ENCODE peak calls at places on chromosomes 16 and 17, in seven cellular contexts. A, U, Y, C, G, T and F are unnamed samples.
A peak's percentile ranks its signal among the peaks of the same experiment; 100 is the strongest.

GRCh38 chr17:752620-753219 is 656 bp upstream of the GEMIN4 start:
- DNase-seq in T (peak; percentile 76), Y (peak; percentile 69), G (peak; percentile 81), C (no peak), A (peak; percentile 68), U (peak; percentile 49), F (peak; percentile 70)

GRCh38 chr16:78896280-78896679 is 704.3 kb downstream of the MAF start:
- DNase-seq in A (no peak), Y (no peak), C (no peak), U (no peak), T (no peak), G (no peak), F (no peak)

GRCh38 chr17:36068524-36068923 is 4.5 kb downstream of the CCL18 start:
- DNase-seq in A (no peak), G (no peak), T (no peak), U (no peak), Y (no peak), C (no peak), F (no peak)

GRCh38 chr16:68331879-68332410 is 21.1 kb downstream of the PRMT7 start:
- DNase-seq in G (no peak), A (no peak), U (peak; percentile 83), Y (no peak), T (no peak), C (no peak), F (no peak)

GRCh38 chr16:74999683-75000480 is 1.1 kb downstream of the ZNRF1 start:
- DNase-seq in Y (peak; percentile 43), A (peak; percentile 74), U (no peak), G (peak; percentile 49), C (no peak), T (peak; percentile 65), F (peak; percentile 69)

GRCh38 chr17:7586673-7587419 is 3.0 kb downstream of the SOX15 start:
- DNase-seq in G (no peak), A (no peak), U (no peak), C (peak; percentile 58), T (peak; percentile 54), Y (no peak), F (peak; percentile 69)

GRCh38 chr17:60445144-60445543 is 22.9 kb downstream of the CHCT1 start:
- DNase-seq in U (peak; percentile 42), A (no peak), T (no peak), Y (no peak), G (no peak), C (no peak), F (no peak)

GRCh38 chr17:28901866-28902818 is 737 bp downstream of the DHRS13 start:
- DNase-seq in Y (peak; percentile 52), T (peak; percentile 46), A (peak; percentile 83), G (peak; percentile 50), C (no peak), U (no peak), F (peak; percentile 72)

GRCh38 chr16:29974291-29975133 is 844 bp downstream of the TAOK2 start:
- DNase-seq in C (no peak), U (peak; percentile 12), A (peak; percentile 56), Y (peak; percentile 34), G (no peak), T (no peak), F (no peak)

GRCh38 chr17:83126275-83126930 is 47.0 kb downstream of the METRNL start:
- DNase-seq in T (no peak), Y (no peak), A (no peak), U (no peak), G (no peak), C (no peak), F (no peak)

GRCh38 chr16:8720080-8720966 is 45.9 kb downstream of the ABAT start:
- DNase-seq in G (no peak), U (no peak), C (no peak), T (no peak), Y (no peak), A (peak; percentile 80), F (no peak)

GRCh38 chr16:73066927-73067670 is 19.2 kb upstream of the ZFHX3 start:
- DNase-seq in G (no peak), Y (no peak), T (no peak), A (no peak), U (peak; percentile 75), C (no peak), F (no peak)

GRCh38 chr17:76449126-76449525 is 3.8 kb downstream of the UBE2O start:
- DNase-seq in G (no peak), A (no peak), C (no peak), T (no peak), Y (no peak), U (no peak), F (no peak)

GRCh38 chr16:9139965-9140364 is 48.5 kb downstream of the HAPSTR1 start:
- DNase-seq in Y (no peak), C (peak; percentile 59), U (peak; percentile 35), T (no peak), G (no peak), A (peak; percentile 42), F (no peak)

GRCh38 chr17:76631821-76632565 is 11.6 kb downstream of the ST6GALNAC1 start:
- DNase-seq in Y (no peak), C (no peak), U (peak; percentile 28), A (no peak), T (peak; percentile 57), G (no peak), F (no peak)

GRCh38 chr17:66432996-66433556 is 130.7 kb downstream of the PRKCA start:
- DNase-seq in C (no peak), A (peak; percentile 80), G (no peak), Y (no peak), T (no peak), U (peak; percentile 59), F (no peak)

GRCh38 chr16:19735074-19735867 is 17.2 kb downstream of the IQCK start:
- DNase-seq in C (no peak), A (no peak), U (no peak), Y (peak; percentile 43), G (no peak), T (peak; percentile 80), F (no peak)

DNA sequence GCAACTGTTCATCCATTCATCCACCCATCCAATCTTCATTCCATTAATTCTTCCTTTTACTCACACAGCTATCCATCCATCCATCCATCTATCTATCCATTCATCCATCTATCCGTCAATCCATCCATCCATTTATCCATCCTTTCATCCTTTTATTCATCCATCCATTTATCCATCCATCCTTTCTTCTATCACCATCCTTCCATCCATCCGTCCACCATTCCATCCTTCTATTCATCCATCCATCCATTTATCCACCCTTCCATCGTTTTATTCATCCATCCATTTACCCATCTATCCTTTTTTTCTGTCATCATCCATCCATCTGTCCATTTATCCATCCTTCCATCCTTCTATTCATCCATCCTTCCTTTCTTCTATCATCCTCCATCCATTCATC is 73.0 kb upstream of the FOXF1 start:
- DNase-seq in U (no peak), T (no peak), A (no peak), C (no peak), Y (no peak), G (no peak), F (no peak)
- H3K27me3 ChIP-seq in U (peaks cover 3% of the 10 kb centered on the region), T (no peaks in the 10 kb centered on the region), A (peaks cover 69% of the 10 kb centered on the region), C (peaks cover 60% of the 10 kb centered on the region), Y (peaks cover 17% of the 10 kb centered on the region), G (no peaks in the 10 kb centered on the region), F (no peaks in the 10 kb centered on the region)

DNA sequence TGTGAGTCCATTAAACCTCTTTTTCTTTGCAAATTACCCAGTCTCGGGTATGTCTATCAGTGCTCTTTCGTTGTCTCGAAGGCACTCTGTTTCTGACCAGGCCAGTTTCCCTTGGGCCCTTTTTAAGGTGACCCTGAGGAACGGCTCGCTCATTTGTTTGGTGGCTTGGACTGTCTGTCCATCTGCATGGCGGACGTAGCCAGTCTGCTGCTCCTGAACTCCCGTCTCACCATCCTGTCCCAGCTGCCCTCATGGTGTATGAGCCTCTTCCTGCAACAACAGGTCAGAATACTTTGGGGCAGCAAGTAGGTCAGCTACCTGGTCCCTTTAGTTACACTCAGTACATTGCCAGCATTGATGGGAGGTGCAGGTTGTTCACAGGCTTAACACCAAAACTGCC is 19.0 kb downstream of the DRC7 start:
- DNase-seq in A (no peak), Y (no peak), T (no peak), U (no peak), G (no peak), C (no peak), F (no peak)
- H3K27me3 ChIP-seq in A (peaks cover 17% of the 10 kb centered on the region), Y (no peaks in the 10 kb centered on the region), T (no peaks in the 10 kb centered on the region), U (peaks cover 48% of the 10 kb centered on the region), G (no peaks in the 10 kb centered on the region), C (peaks cover 14% of the 10 kb centered on the region), F (no peaks in the 10 kb centered on the region)

GRCh38 chr16:1126577-1126976 is 26.3 kb upstream of the CACNA1H start:
- DNase-seq in G (no peak), U (no peak), C (no peak), T (no peak), Y (no peak), A (no peak), F (no peak)

GRCh38 chr16:1127971-1128715 is 24.8 kb upstream of the CACNA1H start:
- DNase-seq in G (no peak), Y (no peak), C (no peak), U (no peak), T (no peak), A (no peak), F (no peak)

GRCh38 chr16:1125471-1125870 is 27.4 kb upstream of the CACNA1H start:
- DNase-seq in A (no peak), Y (no peak), U (peak; percentile 74), T (peak; percentile 30), C (peak; percentile 43), G (no peak), F (no peak)

GRCh38 chr16:1126044-1126443 is 26.9 kb upstream of the CACNA1H start:
- DNase-seq in A (no peak), U (no peak), T (no peak), Y (no peak), G (no peak), C (no peak), F (no peak)

GRCh38 chr16:1127101-1127500 is 25.8 kb upstream of the CACNA1H start:
- DNase-seq in A (no peak), Y (no peak), U (no peak), G (no peak), C (no peak), T (no peak), F (no peak)
- H3K27me3 ChIP-seq in A (peaks cover 37% of the 10 kb centered on the region), Y (peaks cover 27% of the 10 kb centered on the region), U (peaks cover under 1% of the 10 kb centered on the region), G (peaks cover 26% of the 10 kb centered on the region), C (no peaks in the 10 kb centered on the region), T (no peaks in the 10 kb centered on the region), F (no peaks in the 10 kb centered on the region)

GRCh38 chr17:79353016-79353415 is 257.8 kb downstream of the RBFOX3 start:
- DNase-seq in T (no peak), G (no peak), A (no peak), C (no peak), U (no peak), Y (no peak), F (no peak)
- H3K27me3 ChIP-seq in T (no peaks in the 10 kb centered on the region), G (no peaks in the 10 kb centered on the region), A (peaks cover 45% of the 10 kb centered on the region), C (peaks cover 88% of the 10 kb centered on the region), U (peaks cover 10% of the 10 kb centered on the region), Y (peaks cover 57% of the 10 kb centered on the region), F (no peaks in the 10 kb centered on the region)

DNA sequence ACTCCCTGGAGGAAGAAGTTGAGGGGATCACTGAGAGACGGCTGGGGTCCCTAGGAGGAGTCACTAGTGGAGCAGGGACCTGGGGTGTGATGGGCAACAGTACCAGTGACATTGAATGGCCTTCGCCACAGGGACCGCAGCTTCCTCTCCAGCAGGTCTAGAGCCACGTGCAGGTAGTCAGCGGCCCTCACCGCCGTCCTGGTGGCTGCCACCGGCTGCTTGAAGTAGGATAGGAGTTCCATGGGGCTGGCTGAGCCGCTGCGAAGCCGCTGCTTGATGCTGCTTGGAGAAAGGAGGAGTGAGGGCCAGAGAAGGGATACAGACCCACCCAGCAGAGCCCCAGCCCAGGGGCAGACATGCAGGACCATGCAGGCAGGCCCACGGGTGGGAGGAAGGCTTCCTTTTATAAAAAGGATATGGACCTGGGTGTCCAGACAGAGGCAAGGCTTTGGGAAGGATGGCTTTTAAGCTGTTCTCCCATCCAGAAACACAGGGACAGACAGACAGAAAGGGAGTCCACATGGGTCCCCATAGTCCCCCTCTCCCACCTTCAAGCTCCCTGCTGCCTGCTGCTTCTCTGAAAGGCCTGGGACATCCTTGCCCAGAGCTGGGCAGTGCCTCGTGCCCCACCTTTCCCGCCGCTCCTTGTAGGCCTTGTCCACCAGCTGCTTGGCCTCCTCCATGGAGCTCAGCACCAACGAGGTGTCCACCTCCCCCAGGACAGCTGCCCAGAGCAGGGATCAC is 827 bp downstream of the MPO start:
- DNase-seq in U (no peak), C (no peak), A (peak; percentile 35), G (no peak), T (no peak), Y (no peak), F (no peak)
- H3K27me3 ChIP-seq in U (peaks cover 24% of the 10 kb centered on the region), C (no peaks in the 10 kb centered on the region), A (peaks cover 32% of the 10 kb centered on the region), G (no peaks in the 10 kb centered on the region), T (no peaks in the 10 kb centered on the region), Y (peaks cover 11% of the 10 kb centered on the region), F (peaks cover 5% of the 10 kb centered on the region)